ENCODE peak calls at places on chromosome 11, in six cellular contexts. K, E, R, G, Z and Q are unnamed samples.

GRCh38 chr11:76801736-76802135 is 18.6 kb downstream of the TSKU start:
- DNase-seq in K (no peak), E (no peak), R (no peak), G (no peak), Z (no peak), Q (no peak)

GRCh38 chr11:102623998-102624397 is 1.1 kb downstream of the MMP20 start:
- DNase-seq in K (no peak), E (no peak), R (no peak), G (no peak), Z (no peak), Q (no peak)

GRCh38 chr11:12195773-12196172 is 85.4 kb downstream of the MICAL2 start:
- DNase-seq in K (no peak), E (no peak), R (no peak), G (peak), Z (no peak), Q (peak)

GRCh38 chr11:76627541-76628082 is 42.9 kb downstream of the LRRC32 start:
- DNase-seq in K (no peak), E (no peak), R (peak), G (no peak), Z (no peak), Q (no peak)

GRCh38 chr11:72773291-72773690 is 20.6 kb downstream of the STARD10 start:
- DNase-seq in K (no peak), E (no peak), R (no peak), G (no peak), Z (no peak), Q (no peak)

GRCh38 chr11:77547863-77548551 is 41.7 kb upstream of the AQP11 start:
- DNase-seq in K (no peak), E (peak), R (no peak), G (peak), Z (peak), Q (no peak)

GRCh38 chr11:111602865-111603632 is 800 bp downstream of the SIK2 start:
- DNase-seq in K (no peak), E (no peak), R (no peak), G (peak), Z (no peak), Q (peak)

GRCh38 chr11:71336996-71337772 is 84.8 kb upstream of the SHANK2 start:
- DNase-seq in K (no peak), E (no peak), R (no peak), G (no peak), Z (no peak), Q (no peak)

GRCh38 chr11:113087716-113088115 is 126.5 kb downstream of the NCAM1 start:
- DNase-seq in K (no peak), E (no peak), R (no peak), G (no peak), Z (no peak), Q (no peak)

GRCh38 chr11:95361180-95361579 is 130.2 kb upstream of the SESN3 start:
- DNase-seq in K (no peak), E (no peak), R (no peak), G (no peak), Z (no peak), Q (no peak)

GRCh38 chr11:116123739-116124138 is 619.5 kb upstream of the CADM1 start:
- DNase-seq in K (no peak), E (no peak), R (no peak), G (no peak), Z (no peak), Q (no peak)

GRCh38 chr11:45413156-45413833 is 127.2 kb upstream of the SYT13 start:
- DNase-seq in K (no peak), E (no peak), R (no peak), G (no peak), Z (no peak), Q (no peak)

GRCh38 chr11:118245946-118246562 is 6.1 kb downstream of the MPZL3 start:
- DNase-seq in K (no peak), E (no peak), R (no peak), G (no peak), Z (no peak), Q (no peak)

GRCh38 chr11:16606784-16607674 is 131.4 kb upstream of the C11orf58 start:
- DNase-seq in K (no peak), E (no peak), R (peak), G (no peak), Z (no peak), Q (no peak)

GRCh38 chr11:19428206-19429001 is 187.7 kb upstream of the E2F8 start:
- DNase-seq in K (no peak), E (no peak), R (no peak), G (no peak), Z (peak), Q (no peak)

GRCh38 chr11:57335343-57336110 is at the start of gene SSRP1:
- DNase-seq in K (peak), E (no peak), R (peak), G (peak), Z (peak), Q (peak)

GRCh38 chr11:80182906-80183305 is 742.1 kb upstream of the TENM4 start:
- DNase-seq in K (no peak), E (no peak), R (no peak), G (no peak), Z (no peak), Q (no peak)

GRCh38 chr11:20021771-20022362 is 138.4 kb downstream of the DBX1 start:
- DNase-seq in K (no peak), E (no peak), R (no peak), G (no peak), Z (no peak), Q (no peak)

GRCh38 chr11:77046060-77046501 is 11.9 kb downstream of the B3GNT6 start:
- DNase-seq in K (no peak), E (no peak), R (peak), G (peak), Z (no peak), Q (no peak)

GRCh38 chr11:67002297-67002913 is 20.5 kb upstream of the SYT12 start:
- DNase-seq in K (no peak), E (no peak), R (no peak), G (no peak), Z (no peak), Q (no peak)

GRCh38 chr11:19679952-19680823 is 32.4 kb upstream of the NAV2 start:
- DNase-seq in K (no peak), E (peak), R (peak), G (no peak), Z (no peak), Q (no peak)

GRCh38 chr11:2203440-2204259 is 32.0 kb upstream of the TH start:
- DNase-seq in K (no peak), E (no peak), R (peak), G (no peak), Z (no peak), Q (no peak)

GRCh38 chr11:100830978-100831732 is 144.1 kb downstream of the ARHGAP42 start:
- DNase-seq in K (no peak), E (no peak), R (no peak), G (no peak), Z (no peak), Q (no peak)

GRCh38 chr11:31487848-31488247 is 21.6 kb downstream of the IMMP1L start:
- DNase-seq in K (no peak), E (peak), R (no peak), G (peak), Z (no peak), Q (no peak)

GRCh38 chr11:77158041-77158695 is 30.1 kb downstream of the MYO7A start:
- DNase-seq in K (no peak), E (no peak), R (peak), G (no peak), Z (no peak), Q (no peak)

GRCh38 chr11:70074701-70075100 is 3.4 kb upstream of the ANO1 start:
- DNase-seq in K (no peak), E (no peak), R (peak), G (no peak), Z (no peak), Q (no peak)

GRCh38 chr11:2512431-2513407 is 67.9 kb downstream of the KCNQ1 start:
- DNase-seq in K (no peak), E (no peak), R (peak), G (no peak), Z (no peak), Q (no peak)

GRCh38 chr11:20000393-20001134 is 159.7 kb downstream of the DBX1 start:
- DNase-seq in K (no peak), E (no peak), R (no peak), G (no peak), Z (peak), Q (no peak)

GRCh38 chr11:105799728-105800462 is 190.0 kb downstream of the GRIA4 start:
- DNase-seq in K (no peak), E (no peak), R (no peak), G (no peak), Z (no peak), Q (no peak)

GRCh38 chr11:99019676-99020075 is 1.1 kb upstream of the CNTN5 start:
- DNase-seq in K (no peak), E (no peak), R (no peak), G (no peak), Z (no peak), Q (no peak)